ENCODE peak calls at places on chromosomes 4 and X, in four cellular contexts. Q is upper lobe of left lung, Z is GM12891, E is suprapubic skin. P is an unnamed sample.

GRCh38 chr4:186021461-186022167 is 47.3 kb upstream of the TLR3 start:
- DNase-seq in Q (no peak), Z (no peak), E (no peak), P (no peak)

GRCh38 chr4:93414041-93414440 is 414.5 kb upstream of the ATOH1 start:
- DNase-seq in Q (no peak), Z (no peak), E (no peak), P (no peak)

GRCh38 chrX:1534321-1535168 is 2.4 kb downstream of the P2RY8 start:
- DNase-seq in Q (no peak), Z (no peak), E (no peak), P (peak; percentile 81)

GRCh38 chrX:135114392-135114791 is 5.9 kb downstream of the ETDB start:
- DNase-seq in Q (no peak), Z (no peak), E (no peak), P (no peak)

GRCh38 chr4:60648774-60649173 is 551.4 kb upstream of the ADGRL3 start:
- DNase-seq in Q (no peak), Z (no peak), E (no peak), P (no peak)

GRCh38 chr4:107814758-107815552 is 9.8 kb upstream of the SGMS2 start:
- DNase-seq in Q (no peak), Z (no peak), E (no peak), P (no peak)

GRCh38 chr4:108372678-108373077 is 203.9 kb upstream of the LEF1 start:
- DNase-seq in Q (no peak), Z (no peak), E (no peak), P (no peak)

GRCh38 chrX:150635952-150636351 is 57.2 kb upstream of the MTMR1 start:
- DNase-seq in Q (no peak), Z (no peak), E (no peak), P (no peak)

GRCh38 chrX:130109429-130110378 is 593 bp downstream of the ELF4 start:
- DNase-seq in Q (no peak), Z (no peak), E (no peak), P (no peak)

GRCh38 chr4:2799971-2800690 is 7.2 kb downstream of the SH3BP2 start:
- DNase-seq in Q (peak; percentile 62), Z (no peak), E (peak; percentile 76), P (no peak)

GRCh38 chr4:166143227-166143626 is 270.2 kb downstream of the TLL1 start:
- DNase-seq in Q (no peak), Z (no peak), E (no peak), P (no peak)

GRCh38 chrX:12868747-12869146 is 1.9 kb downstream of the TLR7 start:
- DNase-seq in Q (no peak), Z (no peak), E (no peak), P (no peak)

GRCh38 chr4:94469221-94469784 is 17.6 kb downstream of the PDLIM5 start:
- DNase-seq in Q (no peak), Z (no peak), E (no peak), P (no peak)

GRCh38 chrX:69503228-69503834 is 795 bp upstream of the NALF2 start:
- DNase-seq in Q (no peak), Z (no peak), E (no peak), P (no peak)

GRCh38 chrX:24124227-24124799 is 25.2 kb upstream of the ZFX start:
- DNase-seq in Q (no peak), Z (no peak), E (no peak), P (no peak)

GRCh38 chr4:11669156-11669555 is 240.5 kb upstream of the HS3ST1 start:
- DNase-seq in Q (no peak), Z (no peak), E (no peak), P (no peak)

GRCh38 chrX:5526191-5526590 is 702.5 kb downstream of the NLGN4X start:
- DNase-seq in Q (no peak), Z (no peak), E (no peak), P (no peak)

GRCh38 chrX:120517936-120518335 is 42.8 kb downstream of the CUL4B start:
- DNase-seq in Q (no peak), Z (no peak), E (no peak), P (no peak)

GRCh38 chr4:123557857-123558536 is 161.4 kb downstream of the SPRY1 start:
- DNase-seq in Q (no peak), Z (no peak), E (no peak), P (no peak)

GRCh38 chr4:77453911-77454310 is 151.7 kb upstream of the CXCL13 start:
- DNase-seq in Q (no peak), Z (no peak), E (no peak), P (no peak)

GRCh38 chr4:99625369-99625768 is 32.3 kb downstream of the C4orf54 start:
- DNase-seq in Q (no peak), Z (no peak), E (no peak), P (no peak)

GRCh38 chr4:99628040-99628439 is 29.6 kb downstream of the C4orf54 start:
- DNase-seq in Q (no peak), Z (no peak), E (no peak), P (no peak)

GRCh38 chr4:99629962-99630554 is 27.6 kb downstream of the C4orf54 start:
- DNase-seq in Q (no peak), Z (no peak), E (no peak), P (no peak)

DNA sequence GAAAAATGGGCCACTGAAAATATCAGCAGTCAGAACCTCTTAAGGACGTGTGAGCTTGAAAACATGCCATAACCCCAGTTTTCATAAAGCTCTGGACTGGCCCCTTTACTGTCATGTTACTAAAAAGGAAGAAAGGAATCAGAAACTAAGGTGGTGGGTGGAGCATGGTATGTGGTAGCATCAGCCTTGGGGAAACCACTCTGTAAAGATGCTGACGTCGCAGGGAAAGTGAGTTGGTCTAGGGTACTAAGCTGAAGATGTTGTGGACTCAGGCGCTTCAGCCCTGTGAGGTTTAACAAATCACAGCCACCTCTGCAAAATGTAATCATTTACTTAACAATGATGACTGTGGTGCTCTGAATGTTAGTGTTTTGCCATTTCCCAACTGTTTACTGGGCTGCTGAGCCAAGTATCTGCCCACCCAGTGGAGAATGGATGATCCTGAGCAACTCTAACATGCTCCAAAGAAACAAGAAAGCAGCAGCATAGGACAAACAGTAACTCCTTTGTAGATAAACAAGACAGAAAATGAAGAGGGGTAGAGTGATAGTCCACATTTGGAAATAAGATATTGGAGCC is 33.4 kb downstream of the C4orf54 start:
- DNase-seq in Q (no peak), Z (no peak), E (no peak), P (no peak)
- TF ChIP-seq POLR2AphosphoS5 in Q (no peak), Z (no peak), E (no peak), P (no peak)

GRCh38 chr4:38073596-38074234 is 113.5 kb downstream of the PTTG2 start:
- DNase-seq in Q (no peak), Z (no peak), E (no peak), P (no peak)

GRCh38 chr4:38069271-38069760 is 109.1 kb downstream of the PTTG2 start:
- DNase-seq in Q (peak; percentile 48), Z (peak; percentile 20), E (no peak), P (no peak)

GRCh38 chr4:38072578-38072977 is 112.4 kb downstream of the PTTG2 start:
- DNase-seq in Q (no peak), Z (no peak), E (no peak), P (no peak)

GRCh38 chr4:38075370-38076152 is 115.4 kb downstream of the PTTG2 start:
- DNase-seq in Q (peak; percentile 30), Z (no peak), E (no peak), P (no peak)

DNA sequence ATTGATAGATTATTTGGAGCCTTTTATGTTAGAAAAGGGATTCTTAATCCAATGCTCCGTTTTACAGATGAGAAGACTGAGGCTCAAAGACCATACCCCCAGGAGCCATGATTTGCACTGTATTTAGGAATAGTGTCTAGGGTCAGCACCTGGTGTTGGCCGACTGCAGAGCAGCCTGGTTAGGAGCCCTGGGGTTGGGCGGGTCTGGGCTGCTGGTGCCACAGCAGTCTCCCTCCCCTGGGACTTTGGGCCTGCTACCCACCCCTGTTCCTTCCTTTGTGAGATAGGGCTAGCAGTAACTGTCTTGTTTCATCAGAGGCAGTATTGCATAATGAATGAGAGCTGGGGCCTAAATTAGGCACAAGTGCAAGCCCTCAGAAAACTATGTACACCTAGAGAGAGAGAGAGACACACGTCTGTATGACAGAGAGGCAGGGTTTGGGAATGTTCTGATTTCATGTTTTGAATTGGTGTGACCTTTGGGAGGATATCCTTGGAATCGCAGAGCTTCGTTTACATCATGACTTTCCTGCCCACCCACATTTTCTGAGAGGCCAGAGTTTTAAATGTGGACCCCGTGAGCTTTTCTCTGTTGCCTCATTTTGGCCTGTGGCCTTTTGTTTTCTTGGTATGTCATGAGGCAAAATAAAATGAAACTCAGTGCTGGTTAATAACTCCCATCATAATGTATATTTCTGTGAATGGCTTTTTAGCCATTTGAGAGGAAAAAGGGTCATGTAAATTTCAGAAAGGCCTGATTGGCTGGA is 111.8 kb downstream of the PTTG2 start:
- DNase-seq in Q (peak; percentile 34), Z (no peak), E (no peak), P (no peak)
- TF ChIP-seq POLR2AphosphoS5 in Q (no peak), Z (no peak), E (no peak), P (no peak)

DNA sequence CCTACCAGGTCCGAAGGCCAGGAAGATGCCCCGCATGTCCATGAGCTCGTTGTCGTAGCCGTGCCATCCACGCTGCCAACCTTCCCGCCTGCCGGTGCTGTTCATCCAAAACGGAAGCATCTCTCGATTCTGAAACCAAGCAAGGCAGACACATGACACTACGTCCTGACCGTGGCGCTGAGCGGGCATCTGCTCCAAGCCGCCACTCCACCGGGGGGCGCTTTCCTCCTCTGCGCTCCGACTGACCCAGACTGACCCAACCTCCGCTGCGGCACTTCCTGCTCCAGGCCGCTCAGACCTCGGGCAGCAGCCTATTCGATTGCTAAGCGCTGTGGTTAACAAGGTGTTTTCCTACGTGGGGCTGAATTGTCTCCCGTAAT is 120.4 kb downstream of the ENPP6 start:
- DNase-seq in Q (peak; percentile 39), Z (no peak), E (peak; percentile 88), P (no peak)
- TF ChIP-seq POLR2AphosphoS5 in Q (peak; percentile 15), Z (no peak), E (no peak), P (no peak)

DNA sequence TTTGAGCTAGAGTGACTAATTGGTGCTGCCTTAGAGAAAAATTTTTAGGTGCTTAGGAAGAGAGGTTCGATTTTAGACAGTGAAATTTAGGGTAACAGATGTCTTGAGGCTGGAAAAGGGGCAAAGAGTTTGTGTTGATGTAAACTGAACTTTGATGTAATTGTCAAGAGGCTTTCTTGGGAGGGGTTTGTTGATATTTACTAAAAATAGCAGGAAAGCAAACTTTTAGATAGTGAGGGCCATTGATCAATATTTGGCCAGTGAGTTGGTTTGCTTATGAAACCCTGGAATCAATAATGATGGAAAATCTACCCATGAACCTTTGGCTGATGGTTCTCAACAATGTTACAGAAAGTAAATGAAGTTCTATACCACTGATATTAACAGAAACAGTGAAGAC is 537.5 kb downstream of the KCNIP4 start:
- DNase-seq in Q (no peak), Z (no peak), E (no peak), P (no peak)
- TF ChIP-seq POLR2AphosphoS5 in Q (no peak), Z (no peak), E (no peak), P (no peak)

DNA sequence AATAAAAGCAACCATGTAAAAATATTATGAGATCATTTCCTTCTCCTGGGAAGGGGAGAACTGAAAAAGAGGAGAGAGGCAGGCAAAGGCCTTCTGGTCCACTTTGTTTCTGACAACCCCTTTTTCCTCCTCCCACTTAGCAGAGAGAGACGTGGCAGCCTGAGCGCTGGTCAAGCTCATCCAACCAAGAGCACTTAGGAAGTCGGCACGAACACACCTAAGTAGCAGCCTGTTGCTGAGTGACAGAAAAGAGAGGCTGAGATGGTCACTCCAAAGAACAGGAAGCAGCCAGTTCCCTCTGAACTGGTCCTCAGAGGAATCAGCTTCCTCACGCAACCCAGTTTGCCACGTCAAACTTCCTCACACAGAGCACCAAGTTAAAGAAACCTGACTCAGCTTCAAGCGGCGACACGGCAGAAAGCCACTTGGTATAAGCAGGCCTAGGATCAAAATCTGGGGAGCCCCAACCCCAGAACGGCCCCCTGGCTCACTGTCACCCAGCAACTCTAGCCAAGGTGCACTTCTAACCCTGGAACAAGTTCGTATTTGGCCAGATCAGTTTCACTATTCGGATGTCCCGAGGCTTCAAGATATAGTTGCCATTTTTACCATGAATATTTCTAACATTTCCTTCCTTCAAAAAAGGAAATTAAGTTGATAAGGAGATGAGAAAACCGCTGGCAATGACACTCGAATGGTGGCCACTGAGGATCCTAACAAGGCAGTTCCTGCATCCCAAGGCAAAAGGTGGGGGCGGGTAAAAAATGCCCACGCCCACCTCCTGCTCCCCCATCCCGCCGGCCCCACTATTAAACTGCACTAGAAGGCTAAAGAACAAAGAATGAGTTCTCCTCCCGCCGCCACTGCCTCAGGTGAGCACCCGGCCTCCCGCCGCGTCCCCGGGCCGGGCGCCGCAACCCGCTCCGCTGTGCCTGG is 698 bp downstream of the SEC24D start:
- DNase-seq in Q (peak; percentile 94), Z (no peak), E (no peak), P (no peak)
- TF ChIP-seq POLR2AphosphoS5 in Q (peak; percentile 82), Z (peak; percentile 80), E (no peak), P (peak; percentile 28)

P was measured in vagina.